ENCODE peak calls at places on chromosomes 6 and 20, in eight cellular contexts. P, N, R, Y, B, W, U and Z are unnamed samples.

GRCh38 chr6:162621246-162621645 is 106.3 kb downstream of the PRKN start:
- DNase-seq in P (no peak), N (no peak), R (no peak), Y (no peak), B (peak), W (no peak), U (no peak), Z (peak)

GRCh38 chr6:41587223-41587879 is 41.2 kb downstream of the FOXP4 start:
- DNase-seq in P (no peak), N (no peak), R (no peak), Y (no peak), B (no peak), W (no peak), U (no peak), Z (no peak)

GRCh38 chr6:7157752-7158616 is 50.2 kb downstream of the RREB1 start:
- DNase-seq in P (no peak), N (no peak), R (no peak), Y (peak), B (peak), W (no peak), U (peak), Z (no peak)

GRCh38 chr6:168605964-168606363 is 165.0 kb downstream of the SMOC2 start:
- DNase-seq in P (no peak), N (no peak), R (no peak), Y (no peak), B (no peak), W (no peak), U (no peak), Z (no peak)

GRCh38 chr6:166465671-166466087 is 82.9 kb upstream of the MPC1 start:
- DNase-seq in P (no peak), N (peak), R (no peak), Y (peak), B (peak), W (no peak), U (peak), Z (no peak)

GRCh38 chr6:28407401-28407800 is 7.9 kb upstream of the ZSCAN12 start:
- DNase-seq in P (no peak), N (no peak), R (no peak), Y (no peak), B (no peak), W (no peak), U (no peak), Z (no peak)

GRCh38 chr20:43558412-43559146 is at the start of gene SGK2:
- DNase-seq in P (no peak), N (peak), R (no peak), Y (no peak), B (peak), W (no peak), U (peak), Z (no peak)

GRCh38 chr20:49595811-49596545 is 28.0 kb upstream of the PTGIS start:
- DNase-seq in P (no peak), N (peak), R (no peak), Y (peak), B (peak), W (no peak), U (no peak), Z (no peak)

GRCh38 chr6:129353067-129353466 is 356.9 kb downstream of the ARHGAP18 start:
- DNase-seq in P (no peak), N (no peak), R (no peak), Y (no peak), B (no peak), W (no peak), U (no peak), Z (no peak)

GRCh38 chr20:14889503-14890125 is 552.2 kb upstream of the FLRT3 start:
- DNase-seq in P (no peak), N (no peak), R (no peak), Y (no peak), B (no peak), W (no peak), U (no peak), Z (no peak)

GRCh38 chr6:16548121-16548520 is 213.1 kb downstream of the ATXN1 start:
- DNase-seq in P (no peak), N (peak), R (no peak), Y (no peak), B (peak), W (no peak), U (no peak), Z (no peak)

GRCh38 chr20:45346291-45346718 is 1.9 kb downstream of the SDC4 start:
- DNase-seq in P (no peak), N (no peak), R (no peak), Y (no peak), B (no peak), W (no peak), U (peak), Z (no peak)

GRCh38 chr6:52389264-52389625 is 27.3 kb downstream of the PAQR8 start:
- DNase-seq in P (no peak), N (no peak), R (no peak), Y (no peak), B (peak), W (no peak), U (peak), Z (no peak)

GRCh38 chr6:16684195-16684689 is 77.0 kb downstream of the ATXN1 start:
- DNase-seq in P (no peak), N (no peak), R (no peak), Y (no peak), B (peak), W (no peak), U (no peak), Z (no peak)

GRCh38 chr6:22906091-22906549 is 336.8 kb downstream of the HDGFL1 start:
- DNase-seq in P (no peak), N (peak), R (no peak), Y (peak), B (peak), W (peak), U (no peak), Z (no peak)

GRCh38 chr20:34713194-34713943 is 9.2 kb downstream of the TP53INP2 start:
- DNase-seq in P (no peak), N (peak), R (no peak), Y (peak), B (peak), W (peak), U (peak), Z (no peak)

GRCh38 chr6:127215931-127216330 is 50.7 kb upstream of the RNF146 start:
- DNase-seq in P (no peak), N (no peak), R (no peak), Y (no peak), B (no peak), W (no peak), U (no peak), Z (no peak)

GRCh38 chr6:11011787-11012234 is 32.3 kb downstream of the ELOVL2 start:
- DNase-seq in P (no peak), N (no peak), R (peak), Y (no peak), B (no peak), W (no peak), U (peak), Z (no peak)

GRCh38 chr20:20895537-20895936 is 183.1 kb upstream of the RALGAPA2 start:
- DNase-seq in P (no peak), N (no peak), R (no peak), Y (no peak), B (no peak), W (no peak), U (no peak), Z (no peak)

GRCh38 chr20:31607640-31608255 is 2.7 kb downstream of the ID1 start:
- DNase-seq in P (no peak), N (no peak), R (no peak), Y (no peak), B (peak), W (no peak), U (peak), Z (no peak)

GRCh38 chr6:118485601-118486550 is 62.2 kb upstream of the PLN start:
- DNase-seq in P (no peak), N (peak), R (no peak), Y (no peak), B (peak), W (peak), U (no peak), Z (no peak)

GRCh38 chr6:42390228-42390934 is 61.3 kb downstream of the TRERF1 start:
- DNase-seq in P (peak), N (no peak), R (no peak), Y (no peak), B (no peak), W (no peak), U (no peak), Z (no peak)

GRCh38 chr6:169216830-169217229 is 36.8 kb downstream of the THBS2 start:
- DNase-seq in P (no peak), N (no peak), R (no peak), Y (no peak), B (no peak), W (no peak), U (no peak), Z (no peak)

GRCh38 chr6:84065718-84066290 is 32.2 kb downstream of the MRAP2 start:
- DNase-seq in P (no peak), N (peak), R (no peak), Y (peak), B (peak), W (peak), U (no peak), Z (no peak)

GRCh38 chr6:109595998-109596397 is 95.0 kb downstream of the AK9 start:
- DNase-seq in P (no peak), N (peak), R (peak), Y (peak), B (peak), W (peak), U (peak), Z (peak)

GRCh38 chr6:163438940-163439335 is 24.4 kb downstream of the QKI start:
- DNase-seq in P (no peak), N (no peak), R (no peak), Y (no peak), B (peak), W (no peak), U (peak), Z (no peak)

GRCh38 chr6:151620179-151620578 is 126.4 kb downstream of the CCDC170 start:
- DNase-seq in P (no peak), N (no peak), R (peak), Y (no peak), B (no peak), W (no peak), U (no peak), Z (no peak)

GRCh38 chr20:8722277-8722928 is 346.5 kb upstream of the PLCB4 start:
- DNase-seq in P (peak), N (peak), R (peak), Y (peak), B (peak), W (peak), U (peak), Z (peak)

GRCh38 chr6:123677897-123678296 is 41.1 kb upstream of the TRDN start:
- DNase-seq in P (no peak), N (no peak), R (no peak), Y (no peak), B (no peak), W (no peak), U (no peak), Z (no peak)

GRCh38 chr6:41936073-41936837 is 5.4 kb downstream of the CCND3 start:
- DNase-seq in P (peak), N (peak), R (peak), Y (peak), B (peak), W (peak), U (peak), Z (peak)

GRCh38 chr6:25484900-25485299 is 167.1 kb upstream of the SCGN start:
- DNase-seq in P (no peak), N (no peak), R (no peak), Y (no peak), B (no peak), W (no peak), U (no peak), Z (no peak)